ENCODE peak calls at places on chromosomes 6 and 20, in nine cellular contexts. One of them, this sample, is unnamed.

GRCh38 chr6:108561742-108562502 is 1.2 kb downstream of the FOXO3 start:
- DNase-seq in GM12878: no peak
- DNase-seq in HCT116: no peak
- DNase-seq in A549: no peak
- DNase-seq in SK-N-SH: peak; percentile 54
- DNase-seq in GM23338: peak; percentile 46
- DNase-seq in K562: peak; percentile 31
- DNase-seq in HepG2: peak; percentile 17
- DNase-seq in Panc1: no peak
- DNase-seq in this sample: no peak

GRCh38 chr6:34813028-34813742 is 21.3 kb downstream of the BLTP3A start:
- DNase-seq in GM12878: no peak
- DNase-seq in HCT116: no peak
- DNase-seq in A549: no peak
- DNase-seq in SK-N-SH: peak; percentile 44
- DNase-seq in GM23338: no peak
- DNase-seq in K562: no peak
- DNase-seq in HepG2: no peak
- DNase-seq in Panc1: no peak
- DNase-seq in this sample: no peak

GRCh38 chr20:21739161-21739560 is 33.7 kb downstream of the PAX1 start:
- DNase-seq in GM12878: no peak
- DNase-seq in HCT116: no peak
- DNase-seq in A549: no peak
- DNase-seq in SK-N-SH: no peak
- DNase-seq in GM23338: no peak
- DNase-seq in K562: no peak
- DNase-seq in HepG2: no peak
- DNase-seq in Panc1: no peak
- DNase-seq in this sample: no peak

GRCh38 chr6:13863699-13864155 is 49.4 kb upstream of the MCUR1 start:
- DNase-seq in GM12878: no peak
- DNase-seq in HCT116: no peak
- DNase-seq in A549: no peak
- DNase-seq in SK-N-SH: no peak
- DNase-seq in GM23338: no peak
- DNase-seq in K562: peak; percentile 57
- DNase-seq in HepG2: peak; percentile 25
- DNase-seq in Panc1: no peak
- DNase-seq in this sample: no peak

GRCh38 chr6:68635706-68636513 is 828 bp downstream of the ADGRB3 start:
- DNase-seq in GM12878: no peak
- DNase-seq in HCT116: no peak
- DNase-seq in A549: no peak
- DNase-seq in SK-N-SH: peak; percentile 44
- DNase-seq in GM23338: peak; percentile 57
- DNase-seq in K562: peak; percentile 53
- DNase-seq in HepG2: no peak
- DNase-seq in Panc1: no peak
- DNase-seq in this sample: no peak

GRCh38 chr20:2065111-2065510 is 36.5 kb upstream of the STK35 start:
- DNase-seq in GM12878: no peak
- DNase-seq in HCT116: no peak
- DNase-seq in A549: no peak
- DNase-seq in SK-N-SH: no peak
- DNase-seq in GM23338: no peak
- DNase-seq in K562: no peak
- DNase-seq in HepG2: no peak
- DNase-seq in Panc1: no peak
- DNase-seq in this sample: no peak

GRCh38 chr20:11287156-11287555 is 613.4 kb upstream of the JAG1 start:
- DNase-seq in GM12878: no peak
- DNase-seq in HCT116: no peak
- DNase-seq in A549: no peak
- DNase-seq in SK-N-SH: no peak
- DNase-seq in GM23338: no peak
- DNase-seq in K562: no peak
- DNase-seq in HepG2: no peak
- DNase-seq in Panc1: no peak
- DNase-seq in this sample: no peak

GRCh38 chr20:53738945-53739798 is 145.5 kb upstream of the ZNF217 start:
- DNase-seq in GM12878: no peak
- DNase-seq in HCT116: no peak
- DNase-seq in A549: no peak
- DNase-seq in SK-N-SH: no peak
- DNase-seq in GM23338: no peak
- DNase-seq in K562: peak; percentile 75
- DNase-seq in HepG2: no peak
- DNase-seq in Panc1: peak; percentile 64
- DNase-seq in this sample: peak; percentile 31

GRCh38 chr6:44475779-44476434 is 88.4 kb downstream of the CDC5L start:
- DNase-seq in GM12878: no peak
- DNase-seq in HCT116: peak; percentile 51
- DNase-seq in A549: peak; percentile 76
- DNase-seq in SK-N-SH: peak; percentile 92
- DNase-seq in GM23338: peak; percentile 90
- DNase-seq in K562: peak; percentile 92
- DNase-seq in HepG2: peak; percentile 59
- DNase-seq in Panc1: no peak
- DNase-seq in this sample: peak; percentile 76

GRCh38 chr6:79574636-79575035 is 37.4 kb upstream of the LCA5 start:
- DNase-seq in GM12878: no peak
- DNase-seq in HCT116: peak; percentile 8
- DNase-seq in A549: no peak
- DNase-seq in SK-N-SH: no peak
- DNase-seq in GM23338: peak; percentile 46
- DNase-seq in K562: peak; percentile 22
- DNase-seq in HepG2: peak; percentile 84
- DNase-seq in Panc1: no peak
- DNase-seq in this sample: no peak

GRCh38 chr6:47414517-47415167 is 62.9 kb upstream of the CD2AP start:
- DNase-seq in GM12878: peak; percentile 47
- DNase-seq in HCT116: no peak
- DNase-seq in A549: no peak
- DNase-seq in SK-N-SH: no peak
- DNase-seq in GM23338: peak; percentile 15
- DNase-seq in K562: peak; percentile 53
- DNase-seq in HepG2: peak; percentile 33
- DNase-seq in Panc1: peak; percentile 18
- DNase-seq in this sample: no peak

GRCh38 chr20:18614244-18614643 is 26.4 kb downstream of the DTD1 start:
- DNase-seq in GM12878: no peak
- DNase-seq in HCT116: no peak
- DNase-seq in A549: no peak
- DNase-seq in SK-N-SH: no peak
- DNase-seq in GM23338: no peak
- DNase-seq in K562: no peak
- DNase-seq in HepG2: no peak
- DNase-seq in Panc1: no peak
- DNase-seq in this sample: no peak

GRCh38 chr6:53903357-53903756 is 108.6 kb downstream of the LRRC1 start:
- DNase-seq in GM12878: no peak
- DNase-seq in HCT116: no peak
- DNase-seq in A549: no peak
- DNase-seq in SK-N-SH: no peak
- DNase-seq in GM23338: no peak
- DNase-seq in K562: no peak
- DNase-seq in HepG2: no peak
- DNase-seq in Panc1: no peak
- DNase-seq in this sample: no peak

GRCh38 chr6:149233056-149233715 is 84.3 kb upstream of the TAB2 start:
- DNase-seq in GM12878: no peak
- DNase-seq in HCT116: peak; percentile 95
- DNase-seq in A549: peak; percentile 83
- DNase-seq in SK-N-SH: no peak
- DNase-seq in GM23338: no peak
- DNase-seq in K562: peak; percentile 23
- DNase-seq in HepG2: peak; percentile 63
- DNase-seq in Panc1: peak; percentile 53
- DNase-seq in this sample: no peak

GRCh38 chr6:151674578-151674977 is 132.9 kb upstream of the ESR1 start:
- DNase-seq in GM12878: no peak
- DNase-seq in HCT116: no peak
- DNase-seq in A549: no peak
- DNase-seq in SK-N-SH: no peak
- DNase-seq in GM23338: no peak
- DNase-seq in K562: no peak
- DNase-seq in HepG2: no peak
- DNase-seq in Panc1: no peak
- DNase-seq in this sample: no peak

GRCh38 chr6:4573958-4574481 is 202.2 kb upstream of the CDYL start:
- DNase-seq in GM12878: no peak
- DNase-seq in HCT116: no peak
- DNase-seq in A549: no peak
- DNase-seq in SK-N-SH: no peak
- DNase-seq in GM23338: no peak
- DNase-seq in K562: no peak
- DNase-seq in HepG2: no peak
- DNase-seq in Panc1: no peak
- DNase-seq in this sample: no peak

DNA sequence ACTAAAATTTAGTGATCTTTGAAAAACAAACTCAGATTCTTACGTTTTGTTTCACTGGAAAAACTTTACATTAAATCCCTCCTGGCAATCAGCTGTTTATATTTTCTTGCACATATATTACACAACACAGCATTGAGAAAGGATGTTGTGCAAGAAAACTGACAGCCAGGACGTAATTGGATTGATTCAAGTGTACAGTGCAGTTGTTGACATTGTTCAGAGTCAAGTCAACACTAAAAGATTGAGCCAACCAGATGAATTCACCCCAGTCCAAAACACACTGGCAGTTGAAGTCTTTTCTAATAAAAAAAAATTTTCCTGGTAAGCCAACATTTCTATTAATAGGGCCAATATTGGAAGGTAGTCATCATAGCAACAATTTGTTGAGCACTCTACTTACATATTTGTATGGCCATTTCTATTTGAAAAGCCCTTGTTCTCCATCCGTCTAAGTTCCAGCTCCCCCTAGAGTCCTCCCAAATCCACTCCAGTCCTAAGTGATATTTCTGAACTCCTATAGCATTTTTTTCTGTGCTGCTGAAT is 20.9 kb upstream of the VNN1 start:
- DNase-seq in GM12878: no peak
- DNase-seq in HCT116: peak; percentile 28
- DNase-seq in A549: no peak
- DNase-seq in SK-N-SH: no peak
- DNase-seq in GM23338: peak; percentile 43
- DNase-seq in K562: peak; percentile 13
- DNase-seq in HepG2: peak; percentile 78
- DNase-seq in Panc1: peak; percentile 52
- DNase-seq in this sample: peak; percentile 48
- TF ChIP-seq CTCF in GM12878: peak; percentile 25
- TF ChIP-seq CTCF in HCT116: peak; percentile 7
- TF ChIP-seq CTCF in A549: peak; percentile 30
- TF ChIP-seq CTCF in SK-N-SH: no peak
- TF ChIP-seq CTCF in GM23338: peak; percentile 53
- TF ChIP-seq CTCF in K562: peak; percentile 11
- TF ChIP-seq CTCF in HepG2: peak; percentile 32
- TF ChIP-seq CTCF in Panc1: peak; percentile 22
- TF ChIP-seq CTCF in this sample: no peak

GRCh38 chr6:20629509-20629908 is 95.3 kb downstream of the CDKAL1 start:
- DNase-seq in GM12878: no peak
- DNase-seq in HCT116: no peak
- DNase-seq in A549: no peak
- DNase-seq in SK-N-SH: no peak
- DNase-seq in GM23338: peak; percentile 22
- DNase-seq in K562: no peak
- DNase-seq in HepG2: no peak
- DNase-seq in Panc1: no peak
- DNase-seq in this sample: no peak

GRCh38 chr6:20630136-20630535 is 95.9 kb downstream of the CDKAL1 start:
- DNase-seq in GM12878: no peak
- DNase-seq in HCT116: no peak
- DNase-seq in A549: no peak
- DNase-seq in SK-N-SH: no peak
- DNase-seq in GM23338: peak; percentile 77
- DNase-seq in K562: no peak
- DNase-seq in HepG2: no peak
- DNase-seq in Panc1: no peak
- DNase-seq in this sample: no peak

GRCh38 chr6:20632696-20633095 is 98.4 kb downstream of the CDKAL1 start:
- DNase-seq in GM12878: no peak
- DNase-seq in HCT116: no peak
- DNase-seq in A549: no peak
- DNase-seq in SK-N-SH: no peak
- DNase-seq in GM23338: no peak
- DNase-seq in K562: no peak
- DNase-seq in HepG2: no peak
- DNase-seq in Panc1: no peak
- DNase-seq in this sample: no peak

GRCh38 chr6:20630617-20631448 is 96.6 kb downstream of the CDKAL1 start:
- DNase-seq in GM12878: peak; percentile 9
- DNase-seq in HCT116: peak; percentile 63
- DNase-seq in A549: no peak
- DNase-seq in SK-N-SH: no peak
- DNase-seq in GM23338: no peak
- DNase-seq in K562: no peak
- DNase-seq in HepG2: peak; percentile 88
- DNase-seq in Panc1: no peak
- DNase-seq in this sample: no peak

GRCh38 chr6:20631525-20631924 is 97.3 kb downstream of the CDKAL1 start:
- DNase-seq in GM12878: no peak
- DNase-seq in HCT116: no peak
- DNase-seq in A549: no peak
- DNase-seq in SK-N-SH: no peak
- DNase-seq in GM23338: no peak
- DNase-seq in K562: no peak
- DNase-seq in HepG2: no peak
- DNase-seq in Panc1: no peak
- DNase-seq in this sample: no peak
- TF ChIP-seq REST in GM12878: no peak
- TF ChIP-seq REST in HCT116: no peak
- TF ChIP-seq REST in A549: no peak
- TF ChIP-seq REST in SK-N-SH: no peak
- TF ChIP-seq REST in GM23338: no peak
- TF ChIP-seq REST in K562: no peak
- TF ChIP-seq REST in HepG2: no peak
- TF ChIP-seq REST in Panc1: no peak
- TF ChIP-seq REST in this sample: no peak

GRCh38 chr6:107116328-107116892 is 1.1 kb upstream of the BEND3 start:
- DNase-seq in GM12878: no peak
- DNase-seq in HCT116: no peak
- DNase-seq in A549: no peak
- DNase-seq in SK-N-SH: peak; percentile 51
- DNase-seq in GM23338: peak; percentile 96
- DNase-seq in K562: peak; percentile 61
- DNase-seq in HepG2: no peak
- DNase-seq in Panc1: no peak
- DNase-seq in this sample: peak; percentile 71
- TF ChIP-seq CTCF in GM12878: no peak
- TF ChIP-seq CTCF in HCT116: no peak
- TF ChIP-seq CTCF in A549: no peak
- TF ChIP-seq CTCF in SK-N-SH: peak; percentile 31
- TF ChIP-seq CTCF in GM23338: peak; percentile 32
- TF ChIP-seq CTCF in K562: no peak
- TF ChIP-seq CTCF in HepG2: no peak
- TF ChIP-seq CTCF in Panc1: no peak
- TF ChIP-seq CTCF in this sample: no peak

DNA sequence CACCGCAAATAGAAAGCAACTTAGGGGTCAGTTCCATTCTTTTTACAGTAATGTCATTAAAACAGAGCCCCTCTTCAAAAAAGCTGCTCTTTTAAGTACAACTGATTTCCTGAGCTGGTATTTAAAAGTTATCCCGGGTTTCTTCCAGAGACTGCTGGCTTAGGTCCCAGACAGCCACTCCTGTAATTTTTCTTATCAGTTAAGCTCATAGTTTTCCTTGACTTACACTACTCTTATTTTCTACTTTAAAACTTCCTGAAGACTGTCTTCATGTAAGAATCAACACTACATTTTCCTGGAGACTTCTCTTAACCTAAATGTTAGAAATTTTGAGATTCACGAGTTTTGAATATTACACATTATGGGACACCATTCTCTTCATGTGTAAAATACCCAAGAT is 48.2 kb downstream of the MAP3K7 start:
- DNase-seq in GM12878: no peak
- DNase-seq in HCT116: no peak
- DNase-seq in A549: no peak
- DNase-seq in SK-N-SH: no peak
- DNase-seq in GM23338: no peak
- DNase-seq in K562: peak; percentile 23
- DNase-seq in HepG2: no peak
- DNase-seq in Panc1: no peak
- DNase-seq in this sample: no peak
- TF ChIP-seq REST in GM12878: no peak
- TF ChIP-seq REST in HCT116: no peak
- TF ChIP-seq REST in A549: no peak
- TF ChIP-seq REST in SK-N-SH: no peak
- TF ChIP-seq REST in GM23338: no peak
- TF ChIP-seq REST in K562: no peak
- TF ChIP-seq REST in HepG2: no peak
- TF ChIP-seq REST in Panc1: no peak
- TF ChIP-seq REST in this sample: no peak